ENCODE peak calls at places on chromosomes 1 and 21, in seven cellular contexts. A, I, J, X, R, K and P are unnamed samples.

GRCh38 chr1:11134352-11135266 is 34.9 kb upstream of the EXOSC10 start:
- DNase-seq in A (no peak), I (peak; percentile 71), J (no peak), X (no peak), R (peak; percentile 26), K (no peak), P (peak; percentile 28)

GRCh38 chr1:29655145-29655544 is 418.8 kb downstream of the PTPRU start:
- DNase-seq in A (no peak), I (no peak), J (no peak), X (no peak), R (no peak), K (peak; percentile 28), P (no peak)

GRCh38 chr1:1040004-1040991 is 20.4 kb downstream of the AGRN start:
- DNase-seq in A (peak; percentile 83), I (peak; percentile 90), J (peak; percentile 74), X (peak; percentile 61), R (peak; percentile 82), K (peak; percentile 86), P (peak; percentile 80)

GRCh38 chr1:3307359-3307758 is 147.1 kb upstream of the ARHGEF16 start:
- DNase-seq in A (no peak), I (no peak), J (no peak), X (no peak), R (no peak), K (no peak), P (no peak)

GRCh38 chr1:157399984-157400382 is 152.3 kb downstream of the FCRL5 start:
- DNase-seq in A (no peak), I (no peak), J (no peak), X (no peak), R (peak; percentile 67), K (peak; percentile 62), P (no peak)

GRCh38 chr1:177077734-177078489 is 86.6 kb downstream of the ASTN1 start:
- DNase-seq in A (no peak), I (no peak), J (no peak), X (no peak), R (peak; percentile 29), K (no peak), P (peak; percentile 27)

GRCh38 chr1:25523512-25523911 is 19.9 kb upstream of the LDLRAP1 start:
- DNase-seq in A (peak; percentile 87), I (no peak), J (no peak), X (no peak), R (no peak), K (peak; percentile 35), P (no peak)

GRCh38 chr1:203287109-203287893 is 18.0 kb upstream of the BTG2 start:
- DNase-seq in A (no peak), I (no peak), J (no peak), X (no peak), R (no peak), K (peak; percentile 97), P (no peak)

GRCh38 chr1:48681476-48682305 is 95.0 kb downstream of the BEND5 start:
- DNase-seq in A (no peak), I (no peak), J (no peak), X (no peak), R (peak; percentile 30), K (no peak), P (peak; percentile 6)

GRCh38 chr1:158646465-158646864 is 40.0 kb downstream of the SPTA1 start:
- DNase-seq in A (no peak), I (no peak), J (no peak), X (no peak), R (no peak), K (no peak), P (no peak)

GRCh38 chr1:235207202-235207565 is 46.1 kb upstream of the RBM34 start:
- DNase-seq in A (no peak), I (no peak), J (no peak), X (no peak), R (peak; percentile 31), K (peak; percentile 5), P (no peak)

GRCh38 chr1:206690516-206690915 is 5.8 kb downstream of the MAPKAPK2 start:
- DNase-seq in A (no peak), I (no peak), J (no peak), X (no peak), R (no peak), K (no peak), P (no peak)

GRCh38 chr21:25735895-25736597 is 1.3 kb downstream of the GABPA start:
- DNase-seq in A (no peak), I (no peak), J (no peak), X (no peak), R (peak; percentile 67), K (peak; percentile 26), P (peak; percentile 18)

GRCh38 chr1:11013160-11013531 is 692 bp downstream of the TARDBP start:
- DNase-seq in A (no peak), I (no peak), J (no peak), X (no peak), R (no peak), K (no peak), P (peak; percentile 29)

GRCh38 chr1:13935336-13935735 is 235.3 kb downstream of the PRDM2 start:
- DNase-seq in A (no peak), I (no peak), J (no peak), X (no peak), R (no peak), K (no peak), P (no peak)

GRCh38 chr1:223177681-223178080 is 34.6 kb upstream of the TLR5 start:
- DNase-seq in A (no peak), I (no peak), J (no peak), X (no peak), R (no peak), K (no peak), P (no peak)

GRCh38 chr1:234658143-234658542 is 48.2 kb upstream of the IRF2BP2 start:
- DNase-seq in A (no peak), I (no peak), J (peak; percentile 83), X (peak; percentile 8), R (peak; percentile 34), K (no peak), P (peak; percentile 81)

GRCh38 chr1:112260699-112261098 is 135.3 kb upstream of the CTTNBP2NL start:
- DNase-seq in A (no peak), I (no peak), J (no peak), X (no peak), R (no peak), K (no peak), P (no peak)

GRCh38 chr1:92853299-92853698 is 21.5 kb downstream of the RPL5 start:
- DNase-seq in A (no peak), I (no peak), J (no peak), X (no peak), R (no peak), K (no peak), P (no peak)

GRCh38 chr21:45994738-45995685 is 13.4 kb downstream of the COL6A1 start:
- DNase-seq in A (peak; percentile 10), I (no peak), J (peak; percentile 41), X (no peak), R (no peak), K (no peak), P (no peak)

DNA sequence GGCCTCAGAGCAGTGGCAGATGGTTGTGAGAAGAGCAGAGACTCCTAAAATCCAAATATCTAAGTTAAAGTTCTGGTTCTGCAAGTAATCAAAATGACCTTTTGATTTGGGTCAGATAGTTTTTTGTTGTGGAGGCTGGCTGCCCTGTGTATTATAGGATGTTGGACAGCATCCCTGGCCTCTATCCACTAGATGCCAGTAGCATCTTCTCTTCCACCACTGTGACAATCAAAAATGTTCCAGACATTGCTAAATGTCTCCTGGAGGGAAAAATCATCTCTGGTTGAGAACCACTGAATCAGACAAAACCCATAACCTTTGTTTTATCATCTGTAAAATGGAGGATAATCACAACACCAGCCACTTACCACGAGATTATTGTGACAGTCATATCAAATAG is 5.9 kb upstream of the DPT start:
- DNase-seq in A (no peak), I (no peak), J (no peak), X (no peak), R (no peak), K (no peak), P (no peak)
- TF ChIP-seq CTCF in A (no peak), I (peak; percentile 32), J (no peak), X (no peak), R (no peak), K (no peak), P (no peak)

GRCh38 chr1:200479816-200480215 is 70.0 kb upstream of the ZNF281 start:
- DNase-seq in A (no peak), I (no peak), J (no peak), X (no peak), R (peak; percentile 24), K (no peak), P (no peak)

GRCh38 chr1:200487650-200488049 is 77.8 kb upstream of the ZNF281 start:
- DNase-seq in A (no peak), I (no peak), J (no peak), X (no peak), R (peak; percentile 22), K (no peak), P (no peak)

GRCh38 chr1:200478945-200479558 is 69.2 kb upstream of the ZNF281 start:
- DNase-seq in A (no peak), I (no peak), J (no peak), X (no peak), R (no peak), K (no peak), P (no peak)

GRCh38 chr1:200486634-200487033 is 76.8 kb upstream of the ZNF281 start:
- DNase-seq in A (no peak), I (no peak), J (no peak), X (no peak), R (no peak), K (no peak), P (no peak)

GRCh38 chr1:200483491-200484143 is 73.8 kb upstream of the ZNF281 start:
- DNase-seq in A (no peak), I (no peak), J (no peak), X (peak; percentile 91), R (peak; percentile 98), K (peak; percentile 89), P (peak; percentile 98)
- TF ChIP-seq CTCF in A (no peak), I (no peak), J (no peak), X (no peak), R (no peak), K (no peak), P (peak; percentile 8)

GRCh38 chr1:7516341-7516740 is 254.8 kb upstream of the VAMP3 start:
- DNase-seq in A (peak; percentile 57), I (peak; percentile 44), J (no peak), X (peak; percentile 3), R (no peak), K (no peak), P (peak; percentile 31)
- TF ChIP-seq CTCF in A (no peak), I (peak; percentile 24), J (no peak), X (no peak), R (peak; percentile 17), K (no peak), P (peak; percentile 10)

DNA sequence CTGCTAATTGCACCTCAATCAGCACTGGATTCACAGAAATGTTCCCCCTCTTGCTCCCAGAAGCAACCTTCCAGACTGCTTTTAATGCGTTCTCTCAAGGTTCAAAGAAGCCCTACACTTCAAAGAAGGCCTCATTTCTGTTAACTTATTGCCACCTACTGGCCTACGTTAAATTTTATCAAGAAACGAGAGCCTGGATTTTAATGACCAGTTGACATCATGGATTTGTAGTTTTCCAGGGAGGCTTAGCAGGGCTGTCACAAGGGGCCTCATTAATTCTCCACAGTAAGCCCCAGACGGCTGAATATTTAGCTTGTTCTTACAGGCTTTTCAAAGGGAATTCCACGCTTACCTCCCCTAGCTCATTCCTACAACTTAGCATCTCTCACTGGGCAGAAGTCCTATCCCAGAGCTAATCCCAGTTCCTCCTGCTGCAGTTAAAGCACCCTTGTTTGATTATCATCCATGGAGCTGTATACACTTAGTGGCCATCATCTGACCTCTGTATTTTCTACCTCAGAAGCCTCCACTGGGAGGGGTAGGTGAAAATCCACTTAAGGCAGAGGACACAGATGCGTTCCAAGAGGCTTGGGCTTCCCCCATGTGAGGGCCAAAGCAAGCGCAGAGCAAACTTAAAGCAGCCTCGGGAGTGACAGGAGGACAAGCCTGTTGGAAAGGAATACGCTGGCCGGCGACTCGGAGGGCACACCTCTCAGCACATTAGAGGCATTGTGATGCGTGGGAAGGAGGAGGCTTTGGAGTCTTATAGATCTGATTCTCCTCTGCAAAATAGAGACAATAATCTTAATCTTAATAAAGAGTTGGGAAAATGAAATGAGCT is 32.2 kb upstream of the CYP4X1 start:
- DNase-seq in A (no peak), I (no peak), J (no peak), X (peak; percentile 23), R (peak; percentile 5), K (no peak), P (no peak)
- TF ChIP-seq CTCF in A (no peak), I (peak; percentile 9), J (no peak), X (peak; percentile 45), R (no peak), K (no peak), P (no peak)